ENCODE peak calls at places on chromosome 14, in four cellular contexts. One of them, this sample, is unnamed.

GRCh38 chr14:42961509-42961908 is 1354.8 kb downstream of the LRFN5 start:
- DNase-seq in PC-3: peak; percentile 5
- DNase-seq in GM23338: no peak
- DNase-seq in GM23248: no peak
- DNase-seq in this sample: no peak

GRCh38 chr14:49861581-49861922 is 9.0 kb upstream of the NEMF start:
- DNase-seq in GM23338: peak; percentile 80
- DNase-seq in GM23248: peak; percentile 86
- DNase-seq in PC-3: peak; percentile 68
- DNase-seq in this sample: peak; percentile 51

GRCh38 chr14:56116128-56116900 is 1.9 kb upstream of the PELI2 start:
- DNase-seq in GM23248: no peak
- DNase-seq in PC-3: no peak
- DNase-seq in GM23338: no peak
- DNase-seq in this sample: no peak

GRCh38 chr14:77970646-77971045 is 170.7 kb downstream of the ADCK1 start:
- DNase-seq in PC-3: no peak
- DNase-seq in GM23338: no peak
- DNase-seq in GM23248: no peak
- DNase-seq in this sample: no peak

GRCh38 chr14:105143451-105144230 is 24.9 kb downstream of the JAG2 start:
- DNase-seq in GM23248: no peak
- DNase-seq in GM23338: no peak
- DNase-seq in PC-3: no peak
- DNase-seq in this sample: no peak

GRCh38 chr14:37124617-37125016 is 47.8 kb downstream of the SLC25A21 start:
- DNase-seq in GM23338: peak; percentile 69
- DNase-seq in PC-3: peak; percentile 47
- DNase-seq in GM23248: no peak
- DNase-seq in this sample: no peak

GRCh38 chr14:33568935-33569579 is 381.8 kb downstream of the EGLN3 start:
- DNase-seq in PC-3: peak; percentile 56
- DNase-seq in GM23248: peak; percentile 18
- DNase-seq in GM23338: no peak
- DNase-seq in this sample: no peak

GRCh38 chr14:91258876-91259275 is 14.4 kb upstream of the GPR68 start:
- DNase-seq in PC-3: no peak
- DNase-seq in GM23248: no peak
- DNase-seq in GM23338: no peak
- DNase-seq in this sample: no peak

GRCh38 chr14:92439551-92440344 is 73.8 kb upstream of the RIN3 start:
- DNase-seq in GM23248: no peak
- DNase-seq in PC-3: no peak
- DNase-seq in GM23338: no peak
- DNase-seq in this sample: peak; percentile 44

GRCh38 chr14:62455446-62455845 is 589.8 kb downstream of the KCNH5 start:
- DNase-seq in PC-3: no peak
- DNase-seq in GM23248: no peak
- DNase-seq in GM23338: no peak
- DNase-seq in this sample: no peak

GRCh38 chr14:69999246-69999645 is 120.0 kb downstream of the SMOC1 start:
- DNase-seq in PC-3: peak; percentile 66
- DNase-seq in GM23248: peak; percentile 42
- DNase-seq in GM23338: no peak
- DNase-seq in this sample: no peak

GRCh38 chr14:30874120-30874998 is at the start of gene COCH:
- DNase-seq in GM23338: peak; percentile 74
- DNase-seq in GM23248: peak; percentile 16
- DNase-seq in PC-3: peak; percentile 45
- DNase-seq in this sample: peak; percentile 26

GRCh38 chr14:89368490-89369477 is 48.2 kb downstream of the FOXN3 start:
- DNase-seq in PC-3: no peak
- DNase-seq in GM23248: peak; percentile 9
- DNase-seq in GM23338: no peak
- DNase-seq in this sample: no peak

DNA sequence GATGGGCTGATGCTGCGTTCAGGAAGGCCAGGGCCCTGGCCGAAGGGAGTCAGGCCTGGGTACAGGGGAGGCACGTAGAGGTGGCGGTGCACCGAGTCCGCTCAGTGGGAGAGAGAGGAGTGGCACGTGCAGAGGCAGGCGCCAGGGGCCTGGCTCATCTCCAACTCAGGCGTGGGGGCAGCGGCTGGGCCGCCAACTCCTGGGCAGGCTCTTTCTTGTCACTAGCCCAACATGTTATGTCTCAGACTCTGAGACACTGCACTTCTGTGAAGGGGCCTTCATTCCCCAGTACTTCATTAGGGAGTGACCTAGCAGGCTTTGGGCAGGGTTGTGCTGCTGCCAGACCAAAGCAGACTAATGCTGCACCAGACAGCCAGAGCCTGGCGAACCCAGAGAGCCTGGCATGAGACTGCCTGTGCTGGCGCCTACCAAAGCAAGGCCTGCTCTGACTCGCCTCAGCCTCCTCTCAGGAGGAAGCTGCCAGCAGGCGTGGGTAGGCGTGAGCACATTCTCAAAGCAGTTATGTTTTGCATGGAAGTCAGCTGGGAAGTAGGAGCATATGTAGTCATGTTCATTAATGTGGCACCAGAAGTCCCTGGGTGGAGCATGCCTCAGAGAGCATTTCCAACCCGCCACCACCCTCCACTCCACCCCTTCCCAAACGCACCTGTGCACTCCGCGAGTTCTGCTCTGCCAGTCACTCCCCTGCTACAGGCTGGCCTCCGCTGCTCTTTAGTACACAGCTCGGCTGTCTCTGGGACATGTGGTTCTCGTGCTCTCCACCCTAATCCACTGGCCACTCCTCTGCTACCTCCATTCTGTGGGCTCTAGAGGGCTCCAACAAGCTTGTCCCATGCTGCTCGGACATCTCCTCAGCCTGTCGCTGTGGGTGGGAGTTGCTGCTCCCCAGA is 9.7 kb downstream of the CKB start:
- DNase-seq in GM23338: peak; percentile 45
- DNase-seq in PC-3: peak; percentile 28
- DNase-seq in GM23248: peak; percentile 99
- DNase-seq in this sample: no peak
- TF ChIP-seq EZH2phosphoT487 in GM23338: no peak
- TF ChIP-seq EZH2phosphoT487 in PC-3: no peak
- TF ChIP-seq EZH2phosphoT487 in GM23248: no peak
- TF ChIP-seq EZH2phosphoT487 in this sample: no peak

DNA sequence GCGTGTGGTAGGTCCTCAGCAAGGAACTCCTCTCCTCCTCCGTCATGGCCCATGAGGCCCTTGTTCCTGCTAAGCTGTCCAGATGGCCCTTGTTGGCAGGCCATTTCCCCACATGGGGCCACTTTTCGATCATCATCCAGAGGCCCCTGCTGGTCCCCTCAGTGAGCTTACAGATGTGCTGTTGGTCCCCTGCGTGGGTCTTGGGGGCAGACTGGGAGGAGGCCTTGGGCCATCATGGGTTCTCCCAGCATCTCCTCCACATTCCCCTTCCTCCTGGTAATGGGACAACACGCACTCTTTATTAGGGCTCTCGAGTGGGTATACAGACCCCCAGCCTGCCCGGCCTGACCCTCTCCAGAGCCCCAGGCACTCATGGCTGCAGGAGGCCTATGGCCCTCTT is 114.7 kb downstream of the BEGAIN start:
- DNase-seq in GM23248: no peak
- DNase-seq in PC-3: no peak
- DNase-seq in GM23338: no peak
- DNase-seq in this sample: no peak
- TF ChIP-seq EZH2phosphoT487 in GM23248: no peak
- TF ChIP-seq EZH2phosphoT487 in PC-3: no peak
- TF ChIP-seq EZH2phosphoT487 in GM23338: no peak
- TF ChIP-seq EZH2phosphoT487 in this sample: no peak

DNA sequence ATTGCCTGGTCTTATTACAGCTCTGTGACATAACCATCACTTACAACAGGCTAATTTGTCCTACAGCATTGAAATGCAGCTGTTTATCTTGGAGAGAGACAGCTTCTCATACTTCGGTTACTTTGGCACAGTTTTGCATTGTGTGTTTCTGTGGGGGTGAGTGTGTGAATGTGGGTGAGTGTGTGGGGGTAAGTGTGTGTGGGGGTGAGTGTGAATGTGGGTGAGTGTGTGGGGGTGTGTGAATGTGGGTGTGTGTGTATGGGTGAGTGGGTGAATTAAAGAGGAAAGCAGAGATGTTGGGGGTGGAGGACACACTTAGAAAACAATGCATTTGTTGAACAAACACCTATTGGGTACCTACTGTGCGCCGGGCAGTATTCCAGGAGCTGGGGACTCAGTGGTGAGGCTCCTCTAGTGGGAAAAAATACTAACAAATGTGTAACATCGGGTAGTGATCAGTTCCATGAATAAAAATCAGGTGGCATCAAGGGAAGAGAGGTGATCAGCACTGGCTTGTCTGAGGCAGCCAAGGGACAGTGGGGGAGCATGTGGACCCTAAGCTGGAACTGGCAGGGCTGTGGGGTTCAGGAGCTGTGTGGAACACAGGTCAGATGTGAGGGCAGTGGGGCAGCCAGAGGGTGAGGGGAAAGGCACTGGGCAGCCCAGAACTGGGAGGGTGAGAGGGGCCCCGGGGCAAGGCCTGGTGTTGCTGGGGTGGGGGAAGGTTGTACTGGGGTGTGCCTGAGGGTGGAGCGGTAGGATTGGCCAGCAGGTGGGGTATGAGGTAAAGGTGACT is 44.1 kb upstream of the AMN start:
- DNase-seq in GM23338: peak; percentile 49
- DNase-seq in PC-3: no peak
- DNase-seq in GM23248: no peak
- DNase-seq in this sample: no peak
- TF ChIP-seq EZH2phosphoT487 in GM23338: no peak
- TF ChIP-seq EZH2phosphoT487 in PC-3: no peak
- TF ChIP-seq EZH2phosphoT487 in GM23248: no peak
- TF ChIP-seq EZH2phosphoT487 in this sample: no peak

DNA sequence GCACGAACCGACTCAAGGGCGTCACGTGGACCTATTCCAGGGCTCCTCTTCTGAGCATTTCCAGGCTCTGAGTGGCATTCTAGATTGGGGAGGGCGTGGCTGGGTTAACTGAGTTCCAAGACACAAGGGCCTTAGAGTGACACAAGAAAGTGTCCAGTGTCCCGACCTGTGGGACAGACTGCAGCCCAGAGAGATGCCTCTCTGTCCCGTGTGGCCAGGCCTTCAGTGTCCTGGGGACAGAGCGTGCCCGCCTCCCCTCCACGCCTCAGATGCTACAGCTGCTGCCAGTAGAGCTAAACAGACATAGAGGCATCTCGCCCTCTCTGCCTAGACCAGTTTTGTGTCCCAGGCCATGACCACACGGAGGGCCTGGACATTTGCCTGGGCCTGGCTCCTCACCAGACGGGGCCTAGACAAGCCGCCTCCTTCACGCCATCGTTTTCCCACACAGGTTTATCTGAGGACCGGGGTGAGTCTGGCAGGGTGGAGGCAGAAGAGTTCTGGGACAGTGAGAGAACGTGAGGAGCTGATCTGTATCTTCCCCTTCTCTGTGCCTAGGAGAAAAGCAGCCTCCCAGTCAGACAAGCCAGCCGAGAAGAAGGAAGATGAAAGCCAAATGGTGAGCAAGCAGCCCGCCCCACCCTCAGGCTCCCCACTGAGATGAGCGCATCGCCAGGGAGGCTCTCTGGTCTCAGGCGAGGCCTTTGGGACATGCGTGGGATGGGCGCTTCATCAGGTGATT is 27.1 kb downstream of the DEGS2 start:
- DNase-seq in PC-3: no peak
- DNase-seq in GM23338: no peak
- DNase-seq in GM23248: peak; percentile 97
- DNase-seq in this sample: no peak
- TF ChIP-seq EZH2phosphoT487 in PC-3: no peak
- TF ChIP-seq EZH2phosphoT487 in GM23338: no peak
- TF ChIP-seq EZH2phosphoT487 in GM23248: no peak
- TF ChIP-seq EZH2phosphoT487 in this sample: no peak

GRCh38 chr14:94536836-94537235 is 24.4 kb upstream of the SERPINA4 start:
- DNase-seq in PC-3: peak; percentile 5
- DNase-seq in GM23338: peak; percentile 47
- DNase-seq in GM23248: peak; percentile 41
- DNase-seq in this sample: no peak

GRCh38 chr14:94538070-94538740 is 23.0 kb upstream of the SERPINA4 start:
- DNase-seq in GM23248: no peak
- DNase-seq in GM23338: no peak
- DNase-seq in PC-3: no peak
- DNase-seq in this sample: peak; percentile 57

GRCh38 chr14:94531187-94531586 is 21.9 kb upstream of the SERPINA12 start:
- DNase-seq in GM23248: no peak
- DNase-seq in GM23338: no peak
- DNase-seq in PC-3: no peak
- DNase-seq in this sample: no peak

GRCh38 chr14:94532462-94532861 is 23.2 kb upstream of the SERPINA12 start:
- DNase-seq in PC-3: peak; percentile 5
- DNase-seq in GM23338: no peak
- DNase-seq in GM23248: peak; percentile 25
- DNase-seq in this sample: peak; percentile 25
- TF ChIP-seq EZH2phosphoT487 in PC-3: no peak
- TF ChIP-seq EZH2phosphoT487 in GM23338: no peak
- TF ChIP-seq EZH2phosphoT487 in GM23248: no peak
- TF ChIP-seq EZH2phosphoT487 in this sample: no peak

This sample was measured in MM.1S.